ENCODE peak calls at places on chromosomes 3 and 15, in nine cellular contexts. U, K, B, N, Q, T, M, I and P are unnamed samples.

GRCh38 chr3:180700941-180701340 is 21.7 kb upstream of the CCDC39 start:
- DNase-seq in I (no peak), N (no peak), T (no peak), U (no peak), B (no peak), K (no peak), M (no peak), Q (no peak), P (no peak)

GRCh38 chr15:94443156-94443555 is 211.8 kb downstream of the MCTP2 start:
- DNase-seq in I (no peak), M (no peak), U (no peak), T (no peak), K (no peak), B (no peak), N (no peak), Q (no peak), P (peak)

GRCh38 chr3:9861201-9861600 is 17.4 kb upstream of the RPUSD3 start:
- DNase-seq in T (no peak), M (no peak), Q (no peak), U (no peak), K (no peak), I (no peak), N (no peak), B (no peak), P (no peak)

GRCh38 chr3:5165698-5166097 is 21.8 kb upstream of the EDEM1 start:
- DNase-seq in I (no peak), N (no peak), T (no peak), M (no peak), Q (no peak), K (no peak), B (no peak), U (no peak), P (no peak)

GRCh38 chr3:127182848-127183714 is 9.8 kb upstream of the PRR23E start:
- DNase-seq in K (no peak), B (no peak), I (no peak), T (no peak), Q (no peak), U (no peak), M (no peak), N (no peak), P (peak)

GRCh38 chr15:89085289-89085906 is 2.9 kb upstream of the ABHD2 start:
- DNase-seq in Q (no peak), N (no peak), B (no peak), K (no peak), T (no peak), U (no peak), M (no peak), I (no peak), P (no peak)

GRCh38 chr15:86555939-86556725 is 476.5 kb downstream of the AGBL1 start:
- DNase-seq in N (no peak), K (no peak), M (no peak), B (no peak), U (no peak), Q (no peak), T (no peak), I (no peak), P (no peak)

GRCh38 chr15:28962851-28963710 is 77.3 kb downstream of the APBA2 start:
- DNase-seq in B (no peak), Q (no peak), U (no peak), I (no peak), K (no peak), T (no peak), M (peak), N (no peak), P (no peak)

GRCh38 chr3:20573175-20573574 is 387.2 kb upstream of the SGO1 start:
- DNase-seq in Q (no peak), T (peak), U (no peak), B (no peak), K (no peak), M (no peak), I (no peak), N (no peak), P (no peak)

GRCh38 chr3:169659858-169660614 is 3.5 kb downstream of the MECOM start:
- DNase-seq in K (peak), B (no peak), I (no peak), T (no peak), M (no peak), N (no peak), U (no peak), Q (no peak), P (peak)

GRCh38 chr15:42360535-42361112 is 1.3 kb downstream of the CAPN3 start:
- DNase-seq in M (no peak), K (no peak), U (no peak), I (no peak), T (no peak), B (no peak), N (no peak), Q (no peak), P (no peak)